ENCODE peak calls at places on chromosome 11, in five cellular contexts. One of them, this sample, is unnamed.

GRCh38 chr11:30128269-30128932 is 102.4 kb upstream of the FSHB start:
- DNase-seq in fibroblast of pulmonary artery: peak; percentile 72
- DNase-seq in cardiac muscle cell: peak; percentile 56
- DNase-seq in fibroblast of mammary gland: peak; percentile 82
- DNase-seq in psoas muscle: no peak
- DNase-seq in this sample: no peak

GRCh38 chr11:76646882-76647534 is 23.5 kb downstream of the LRRC32 start:
- DNase-seq in psoas muscle: no peak
- DNase-seq in cardiac muscle cell: no peak
- DNase-seq in fibroblast of mammary gland: no peak
- DNase-seq in fibroblast of pulmonary artery: no peak
- DNase-seq in this sample: no peak

GRCh38 chr11:69125861-69126260 is 29.9 kb upstream of the SMIM38 start:
- DNase-seq in fibroblast of pulmonary artery: no peak
- DNase-seq in fibroblast of mammary gland: no peak
- DNase-seq in psoas muscle: no peak
- DNase-seq in cardiac muscle cell: no peak
- DNase-seq in this sample: no peak

GRCh38 chr11:122731500-122731913 is 76.0 kb downstream of the UBASH3B start:
- DNase-seq in cardiac muscle cell: no peak
- DNase-seq in fibroblast of pulmonary artery: peak; percentile 83
- DNase-seq in psoas muscle: no peak
- DNase-seq in fibroblast of mammary gland: peak; percentile 94
- DNase-seq in this sample: peak; percentile 67

GRCh38 chr11:67644042-67644441 is 4.5 kb upstream of the TBX10 start:
- DNase-seq in psoas muscle: no peak
- DNase-seq in cardiac muscle cell: no peak
- DNase-seq in fibroblast of mammary gland: peak; percentile 17
- DNase-seq in fibroblast of pulmonary artery: peak; percentile 20
- DNase-seq in this sample: no peak

GRCh38 chr11:69944146-69944795 is 125.1 kb upstream of the FGF3 start:
- DNase-seq in psoas muscle: peak; percentile 15
- DNase-seq in fibroblast of pulmonary artery: no peak
- DNase-seq in fibroblast of mammary gland: no peak
- DNase-seq in cardiac muscle cell: no peak
- DNase-seq in this sample: no peak

GRCh38 chr11:11313902-11314692 is 39.0 kb downstream of the CSNK2A3 start:
- DNase-seq in psoas muscle: peak; percentile 58
- DNase-seq in fibroblast of pulmonary artery: no peak
- DNase-seq in fibroblast of mammary gland: no peak
- DNase-seq in cardiac muscle cell: peak; percentile 21
- DNase-seq in this sample: no peak

GRCh38 chr11:108616549-108616948 is 23.0 kb upstream of the EXPH5 start:
- DNase-seq in cardiac muscle cell: no peak
- DNase-seq in fibroblast of mammary gland: peak; percentile 81
- DNase-seq in psoas muscle: no peak
- DNase-seq in fibroblast of pulmonary artery: peak; percentile 92
- DNase-seq in this sample: peak; percentile 56

GRCh38 chr11:63023851-63024648 is 8.4 kb upstream of the SLC22A8 start:
- DNase-seq in fibroblast of mammary gland: peak; percentile 61
- DNase-seq in cardiac muscle cell: peak; percentile 87
- DNase-seq in psoas muscle: peak; percentile 91
- DNase-seq in fibroblast of pulmonary artery: peak; percentile 76
- DNase-seq in this sample: peak; percentile 24

GRCh38 chr11:114197799-114198500 is 98.2 kb upstream of the NNMT start:
- DNase-seq in cardiac muscle cell: no peak
- DNase-seq in fibroblast of mammary gland: peak; percentile 100
- DNase-seq in psoas muscle: peak; percentile 92
- DNase-seq in fibroblast of pulmonary artery: peak; percentile 99
- DNase-seq in this sample: no peak

GRCh38 chr11:64583296-64584262 is 7.4 kb upstream of the SLC22A12 start:
- DNase-seq in psoas muscle: peak; percentile 51
- DNase-seq in cardiac muscle cell: no peak
- DNase-seq in fibroblast of mammary gland: peak; percentile 60
- DNase-seq in fibroblast of pulmonary artery: peak; percentile 12
- DNase-seq in this sample: no peak

GRCh38 chr11:106997241-106997640 is 21.0 kb downstream of the GUCY1A2 start:
- DNase-seq in psoas muscle: no peak
- DNase-seq in fibroblast of pulmonary artery: no peak
- DNase-seq in fibroblast of mammary gland: no peak
- DNase-seq in cardiac muscle cell: no peak
- DNase-seq in this sample: no peak

GRCh38 chr11:122248130-122248529 is 132.1 kb upstream of the BLID start:
- DNase-seq in cardiac muscle cell: peak; percentile 14
- DNase-seq in psoas muscle: peak; percentile 78
- DNase-seq in fibroblast of mammary gland: no peak
- DNase-seq in fibroblast of pulmonary artery: no peak
- DNase-seq in this sample: no peak

GRCh38 chr11:73296501-73297230 is 11.4 kb upstream of the ARHGEF17 start:
- DNase-seq in psoas muscle: peak; percentile 53
- DNase-seq in fibroblast of pulmonary artery: no peak
- DNase-seq in fibroblast of mammary gland: no peak
- DNase-seq in cardiac muscle cell: no peak
- DNase-seq in this sample: no peak

GRCh38 chr11:95853862-95854261 is 63.6 kb downstream of the CEP57 start:
- DNase-seq in psoas muscle: no peak
- DNase-seq in cardiac muscle cell: no peak
- DNase-seq in fibroblast of mammary gland: no peak
- DNase-seq in fibroblast of pulmonary artery: no peak
- DNase-seq in this sample: no peak

GRCh38 chr11:95845168-95845567 is 54.9 kb downstream of the CEP57 start:
- DNase-seq in fibroblast of pulmonary artery: no peak
- DNase-seq in fibroblast of mammary gland: no peak
- DNase-seq in psoas muscle: no peak
- DNase-seq in cardiac muscle cell: no peak
- DNase-seq in this sample: no peak

GRCh38 chr11:95850137-95850536 is 59.8 kb downstream of the CEP57 start:
- DNase-seq in fibroblast of pulmonary artery: no peak
- DNase-seq in psoas muscle: no peak
- DNase-seq in fibroblast of mammary gland: peak; percentile 27
- DNase-seq in cardiac muscle cell: no peak
- DNase-seq in this sample: no peak

GRCh38 chr11:95853138-95853537 is 62.8 kb downstream of the CEP57 start:
- DNase-seq in fibroblast of pulmonary artery: no peak
- DNase-seq in psoas muscle: no peak
- DNase-seq in fibroblast of mammary gland: no peak
- DNase-seq in cardiac muscle cell: no peak
- DNase-seq in this sample: no peak

DNA sequence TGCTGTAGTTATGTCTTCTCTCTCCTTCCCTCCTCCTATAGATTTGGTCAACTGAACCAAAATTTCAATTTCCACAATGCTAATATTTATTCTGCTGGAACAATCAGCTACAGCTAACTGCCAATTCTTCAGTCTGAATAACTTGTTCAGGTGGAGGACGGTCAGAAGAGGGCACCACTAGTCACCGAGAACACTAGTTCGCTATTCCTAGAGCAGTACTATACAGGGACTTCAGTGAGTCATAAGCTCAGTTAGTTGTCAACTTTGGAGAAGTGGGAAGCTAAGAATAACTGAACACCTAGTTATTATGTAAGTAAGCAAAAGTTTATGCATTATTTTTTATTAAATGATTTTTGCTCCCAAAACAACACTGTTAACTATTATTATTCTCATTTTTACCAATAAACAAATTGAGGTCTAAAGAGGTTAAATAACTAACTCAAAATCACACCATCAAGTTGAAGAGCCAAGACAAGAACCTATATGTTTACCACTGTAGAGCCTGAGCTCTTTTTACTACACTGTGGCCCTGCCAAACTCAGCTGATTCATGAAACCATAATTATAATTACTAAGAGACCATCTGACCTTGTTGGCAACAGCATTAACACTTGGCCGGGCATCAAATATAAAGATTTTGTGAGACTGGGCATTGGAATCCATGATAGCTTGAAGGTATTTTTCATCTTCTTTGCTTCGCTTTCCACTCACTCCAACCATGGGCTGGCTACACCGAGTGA is 59.0 kb downstream of the CEP57 start:
- DNase-seq in psoas muscle: peak; percentile 51
- DNase-seq in cardiac muscle cell: peak; percentile 60
- DNase-seq in fibroblast of pulmonary artery: peak; percentile 88
- DNase-seq in fibroblast of mammary gland: peak; percentile 88
- DNase-seq in this sample: no peak
- TF ChIP-seq CTCF in psoas muscle: peak; percentile 31
- TF ChIP-seq CTCF in cardiac muscle cell: peak; percentile 52
- TF ChIP-seq CTCF in fibroblast of pulmonary artery: peak; percentile 72
- TF ChIP-seq CTCF in fibroblast of mammary gland: peak; percentile 68
- TF ChIP-seq CTCF in this sample: peak; percentile 56

GRCh38 chr11:126163779-126164178 is 47.7 kb downstream of the RPUSD4 start:
- DNase-seq in psoas muscle: no peak
- DNase-seq in fibroblast of pulmonary artery: no peak
- DNase-seq in fibroblast of mammary gland: no peak
- DNase-seq in cardiac muscle cell: no peak
- DNase-seq in this sample: no peak

GRCh38 chr11:126165366-126166156 is 45.9 kb downstream of the RPUSD4 start:
- DNase-seq in cardiac muscle cell: no peak
- DNase-seq in fibroblast of mammary gland: no peak
- DNase-seq in psoas muscle: no peak
- DNase-seq in fibroblast of pulmonary artery: no peak
- DNase-seq in this sample: no peak

GRCh38 chr11:126166413-126166812 is 45.0 kb downstream of the RPUSD4 start:
- DNase-seq in psoas muscle: no peak
- DNase-seq in fibroblast of pulmonary artery: no peak
- DNase-seq in cardiac muscle cell: no peak
- DNase-seq in fibroblast of mammary gland: no peak
- DNase-seq in this sample: no peak

GRCh38 chr11:126163074-126163700 is 48.3 kb downstream of the RPUSD4 start:
- DNase-seq in cardiac muscle cell: no peak
- DNase-seq in psoas muscle: no peak
- DNase-seq in fibroblast of pulmonary artery: peak; percentile 59
- DNase-seq in fibroblast of mammary gland: peak; percentile 88
- DNase-seq in this sample: peak; percentile 64

GRCh38 chr11:126164781-126165180 is 46.7 kb downstream of the RPUSD4 start:
- DNase-seq in cardiac muscle cell: no peak
- DNase-seq in psoas muscle: no peak
- DNase-seq in fibroblast of mammary gland: no peak
- DNase-seq in fibroblast of pulmonary artery: no peak
- DNase-seq in this sample: no peak
- H3K4me3 ChIP-seq in cardiac muscle cell: no peak overlapping the region
- H3K4me3 ChIP-seq in psoas muscle: no peak overlapping the region
- H3K4me3 ChIP-seq in fibroblast of mammary gland: no peak overlapping the region
- H3K4me3 ChIP-seq in fibroblast of pulmonary artery: no peak overlapping the region
- H3K4me3 ChIP-seq in this sample: no peak overlapping the region

DNA sequence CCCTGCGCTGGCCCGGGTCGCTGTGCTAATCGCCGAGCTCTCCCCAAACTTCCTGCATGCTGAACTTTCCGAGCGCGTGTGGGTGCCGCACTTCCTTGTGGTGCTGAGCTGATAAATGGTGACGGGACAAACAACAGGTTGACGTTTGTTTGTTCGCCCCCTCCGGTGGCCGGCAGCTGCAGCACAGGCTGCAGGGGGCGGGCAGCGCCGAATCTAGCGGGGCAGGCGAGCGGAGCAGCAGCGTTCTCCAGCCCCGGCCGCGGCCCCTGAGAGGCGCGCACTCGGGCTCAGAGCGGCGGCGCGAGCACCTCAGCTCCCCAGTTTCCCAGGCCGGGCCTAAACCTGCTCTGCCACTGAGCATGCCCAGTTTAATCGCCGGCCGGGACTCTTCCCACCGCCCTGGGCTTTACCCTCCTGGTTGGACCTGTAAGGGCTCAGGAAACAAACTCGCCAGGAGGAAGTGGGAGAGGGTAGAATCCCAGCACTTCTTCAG is at the start of gene PDGFD:
- DNase-seq in psoas muscle: peak; percentile 62
- DNase-seq in fibroblast of mammary gland: peak; percentile 69
- DNase-seq in cardiac muscle cell: peak; percentile 91
- DNase-seq in fibroblast of pulmonary artery: peak; percentile 84
- DNase-seq in this sample: no peak
- TF ChIP-seq CTCF in psoas muscle: no peak
- TF ChIP-seq CTCF in fibroblast of mammary gland: peak; percentile 28
- TF ChIP-seq CTCF in cardiac muscle cell: peak; percentile 60
- TF ChIP-seq CTCF in fibroblast of pulmonary artery: peak; percentile 41
- TF ChIP-seq CTCF in this sample: no peak

GRCh38 chr11:110711448-110711775 is 825 bp downstream of the ARHGAP20 start:
- DNase-seq in psoas muscle: no peak
- DNase-seq in fibroblast of mammary gland: no peak
- DNase-seq in cardiac muscle cell: no peak
- DNase-seq in fibroblast of pulmonary artery: no peak
- DNase-seq in this sample: no peak

GRCh38 chr11:110710520-110711381 is 1.5 kb downstream of the ARHGAP20 start:
- DNase-seq in cardiac muscle cell: peak; percentile 48
- DNase-seq in fibroblast of mammary gland: peak; percentile 26
- DNase-seq in fibroblast of pulmonary artery: peak; percentile 31
- DNase-seq in psoas muscle: peak; percentile 83
- DNase-seq in this sample: no peak

GRCh38 chr11:110713469-110713776 is 1.2 kb upstream of the ARHGAP20 start:
- DNase-seq in psoas muscle: no peak
- DNase-seq in fibroblast of mammary gland: no peak
- DNase-seq in fibroblast of pulmonary artery: no peak
- DNase-seq in cardiac muscle cell: no peak
- DNase-seq in this sample: no peak

GRCh38 chr11:110712643-110713468 is 619 bp upstream of the ARHGAP20 start:
- DNase-seq in cardiac muscle cell: peak; percentile 28
- DNase-seq in psoas muscle: peak; percentile 60
- DNase-seq in fibroblast of pulmonary artery: peak; percentile 67
- DNase-seq in fibroblast of mammary gland: peak; percentile 59
- DNase-seq in this sample: no peak

GRCh38 chr11:110711776-110712642 is at the start of gene ARHGAP20:
- DNase-seq in cardiac muscle cell: peak; percentile 81
- DNase-seq in psoas muscle: peak; percentile 83
- DNase-seq in fibroblast of pulmonary artery: peak; percentile 67
- DNase-seq in fibroblast of mammary gland: peak; percentile 49
- DNase-seq in this sample: no peak
- H3K4me3 ChIP-seq in cardiac muscle cell: peak within 1 kb of the TSS; percentile 39
- H3K4me3 ChIP-seq in psoas muscle: peak within 1 kb of the TSS; percentile 85
- H3K4me3 ChIP-seq in fibroblast of pulmonary artery: peak within 1 kb of the TSS; percentile 65
- H3K4me3 ChIP-seq in fibroblast of mammary gland: peak within 1 kb of the TSS; percentile 54
- H3K4me3 ChIP-seq in this sample: peak within 1 kb of the TSS; percentile 68

GRCh38 chr11:133530501-133530835 is 1.8 kb downstream of the OPCML start:
- DNase-seq in fibroblast of pulmonary artery: no peak
- DNase-seq in fibroblast of mammary gland: no peak
- DNase-seq in psoas muscle: no peak
- DNase-seq in cardiac muscle cell: no peak
- DNase-seq in this sample: no peak
- TF ChIP-seq CTCF in fibroblast of pulmonary artery: no peak
- TF ChIP-seq CTCF in fibroblast of mammary gland: no peak
- TF ChIP-seq CTCF in psoas muscle: no peak
- TF ChIP-seq CTCF in cardiac muscle cell: no peak
- TF ChIP-seq CTCF in this sample: no peak

This sample was measured in AG09309.